ENCODE peak calls at places on chromosomes 13 and 19, in seven cellular contexts. U is colonic mucosa, T is Peyer's patch, Z is cardiac muscle cell, B is stomach, L is neuronal stem cell, V is psoas muscle. A is an unnamed sample.

GRCh38 chr13:80965097-80965496 is 624.2 kb upstream of the SPRY2 start:
- DNase-seq in V (no peak), T (no peak), Z (no peak), L (no peak), B (no peak), U (no peak), A (no peak)

GRCh38 chr13:55664178-55664577 is 1476.5 kb upstream of the PRR20A start:
- DNase-seq in L (no peak), Z (no peak), T (no peak), U (no peak), B (no peak), V (no peak), A (no peak)

GRCh38 chr13:113029487-113030258 is 60.7 kb downstream of the MCF2L start:
- DNase-seq in T (peak; percentile 59), L (peak; percentile 59), V (no peak), Z (peak; percentile 63), B (peak; percentile 53), U (peak; percentile 56), A (peak; percentile 66)

GRCh38 chr13:93736111-93736510 is 509.5 kb downstream of the GPC6 start:
- DNase-seq in Z (no peak), L (no peak), U (no peak), B (no peak), T (no peak), V (no peak), A (no peak)

GRCh38 chr19:5178841-5179625 is 161.6 kb downstream of the PTPRS start:
- DNase-seq in T (no peak), U (no peak), B (no peak), Z (no peak), V (no peak), L (no peak), A (no peak)

GRCh38 chr19:18390075-18390909 is 4.3 kb downstream of the GDF15 start:
- DNase-seq in T (no peak), L (no peak), V (no peak), U (no peak), Z (no peak), B (no peak), A (no peak)

GRCh38 chr13:76398426-76398825 is 487.8 kb downstream of the KCTD12 start:
- DNase-seq in V (no peak), U (no peak), T (no peak), B (no peak), Z (no peak), L (no peak), A (no peak)

GRCh38 chr19:43432866-43433673 is 18.4 kb downstream of the TEX101 start:
- DNase-seq in L (peak; percentile 48), T (peak; percentile 84), V (peak; percentile 20), U (peak; percentile 70), B (peak; percentile 69), Z (peak; percentile 72), A (peak; percentile 59)

GRCh38 chr19:7252364-7252763 is 41.9 kb downstream of the INSR start:
- DNase-seq in L (no peak), B (no peak), U (no peak), Z (no peak), T (no peak), V (no peak), A (no peak)

GRCh38 chr19:11191934-11192333 is 5.4 kb downstream of the KANK2 start:
- DNase-seq in T (no peak), V (no peak), L (no peak), U (no peak), Z (no peak), B (no peak), A (no peak)

GRCh38 chr19:38155453-38155852 is 68.6 kb downstream of the DPF1 start:
- DNase-seq in Z (no peak), V (no peak), T (no peak), B (no peak), L (no peak), U (no peak), A (no peak)

GRCh38 chr13:33139186-33139585 is 123.0 kb downstream of the KL start:
- DNase-seq in T (peak; percentile 63), B (no peak), U (no peak), Z (no peak), L (no peak), V (peak; percentile 43), A (no peak)

GRCh38 chr13:95403349-95404140 is 102.3 kb upstream of the ABCC4 start:
- DNase-seq in Z (peak; percentile 20), U (no peak), L (peak; percentile 70), T (no peak), B (no peak), V (no peak), A (no peak)

GRCh38 chr13:84896128-84896527 is 903.1 kb downstream of the SLITRK6 start:
- DNase-seq in V (no peak), Z (peak; percentile 51), B (no peak), L (peak; percentile 55), T (peak; percentile 54), U (peak; percentile 37), A (no peak)

GRCh38 chr13:39279077-39279476 is 240.8 kb downstream of the NHLRC3 start:
- DNase-seq in L (no peak), B (no peak), T (no peak), V (no peak), Z (no peak), U (no peak), A (no peak)

GRCh38 chr19:43675906-43676305 is 5.9 kb upstream of the PLAUR start:
- DNase-seq in V (no peak), U (no peak), B (no peak), T (no peak), L (no peak), Z (no peak), A (no peak)

DNA sequence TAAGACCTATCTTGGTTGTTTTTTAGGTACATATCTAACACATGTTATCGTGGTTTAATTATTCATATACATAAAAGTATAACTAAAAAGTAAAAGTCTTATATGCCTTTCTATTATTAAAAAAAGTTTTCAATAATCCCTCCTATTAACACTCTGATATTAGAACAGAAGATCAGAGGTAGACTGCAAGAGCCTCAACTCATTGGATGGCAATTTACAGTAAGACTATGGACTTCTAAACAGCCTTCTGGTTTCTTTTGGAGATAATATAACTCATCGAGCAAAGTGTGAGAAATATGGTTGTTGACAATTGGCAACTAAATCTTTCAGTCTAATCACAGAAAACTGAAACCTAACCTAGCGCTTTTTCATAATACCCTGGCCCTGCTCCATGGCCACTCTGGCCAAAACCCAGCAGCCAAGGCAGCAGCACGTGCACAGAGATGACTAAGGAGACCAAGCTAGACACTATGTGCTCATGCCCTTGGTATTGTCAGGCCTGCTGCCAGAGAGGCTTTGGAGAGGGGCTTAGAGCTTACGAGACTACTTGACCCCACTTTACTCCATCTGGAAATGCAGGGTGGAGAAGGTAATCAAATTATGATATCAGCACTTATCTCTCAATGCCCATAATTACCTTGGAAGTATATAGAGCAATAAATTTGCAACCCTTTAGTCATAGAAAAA is 40.6 kb upstream of the EEF1AKMT1 start:
- DNase-seq in Z (peak; percentile 69), T (peak; percentile 80), U (peak; percentile 56), B (peak; percentile 74), L (no peak), V (peak; percentile 90), A (peak; percentile 79)
- H3K27ac ChIP-seq in Z (peak overlapping the region; percentile 84), T (no peak overlapping the region), U (no peak overlapping the region), B (peak overlapping the region; percentile 64), L (no peak overlapping the region), V (peak overlapping the region; percentile 89), A (no peak overlapping the region)

GRCh38 chr19:54138777-54139256 is 1.3 kb downstream of the CNOT3 start:
- DNase-seq in B (no peak), U (no peak), L (no peak), V (no peak), T (no peak), Z (no peak), A (no peak)
- H3K4me1 ChIP-seq in B (peaks cover 52% of the 10 kb centered on the region), U (peaks cover 16% of the 10 kb centered on the region), L (peaks cover 16% of the 10 kb centered on the region), V (peaks cover 31% of the 10 kb centered on the region), T (peaks cover 24% of the 10 kb centered on the region), Z (no peaks in the 10 kb centered on the region), A (peaks cover 3% of the 10 kb centered on the region)

GRCh38 chr13:44157614-44158013 is 216.0 kb upstream of the SERP2 start:
- DNase-seq in Z (no peak), V (no peak), T (no peak), U (no peak), B (no peak), L (no peak), A (no peak)

GRCh38 chr13:44156294-44156658 is 217.3 kb upstream of the SERP2 start:
- DNase-seq in T (no peak), U (no peak), V (no peak), L (no peak), B (no peak), Z (no peak), A (no peak)

GRCh38 chr13:44159633-44160279 is 213.9 kb upstream of the SERP2 start:
- DNase-seq in T (no peak), B (no peak), L (no peak), V (no peak), U (no peak), Z (no peak), A (no peak)

GRCh38 chr13:44158741-44159632 is 214.6 kb upstream of the SERP2 start:
- DNase-seq in T (no peak), V (peak; percentile 31), Z (no peak), L (no peak), U (no peak), B (no peak), A (no peak)

DNA sequence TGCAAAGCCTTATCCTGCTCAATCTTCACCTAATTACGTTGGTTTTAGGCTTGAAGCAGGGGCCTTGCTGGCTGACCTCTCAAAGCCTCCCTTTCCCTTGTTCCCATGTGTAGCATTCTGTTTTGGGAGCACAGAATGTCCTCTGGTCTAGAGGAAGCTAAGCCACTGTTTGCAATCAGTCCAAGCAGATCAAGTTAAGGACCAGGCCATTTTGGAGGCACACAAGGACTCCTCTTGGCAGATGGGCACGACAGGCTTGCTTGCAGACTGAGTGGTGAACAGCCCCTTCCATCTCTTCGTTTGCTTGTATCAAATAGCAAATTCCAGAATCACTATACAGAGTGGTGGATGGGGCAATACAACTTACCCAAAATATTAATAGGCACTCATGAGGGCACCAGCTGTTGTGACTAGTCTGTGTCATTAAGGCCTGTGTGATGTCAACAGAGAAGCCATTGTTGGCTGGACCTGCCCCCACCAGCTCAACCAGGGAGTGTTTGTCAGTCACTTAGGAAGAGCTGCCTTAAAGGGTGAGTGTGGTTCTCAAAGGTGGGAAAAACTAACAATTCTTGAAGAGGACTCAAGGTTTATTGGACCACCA is 215.5 kb upstream of the SERP2 start:
- DNase-seq in V (peak; percentile 42), B (no peak), T (no peak), U (no peak), Z (no peak), L (no peak), A (no peak)
- H3K27ac ChIP-seq in V (peak overlapping the region; percentile 87), B (peak overlapping the region; percentile 69), T (no peak overlapping the region), U (no peak overlapping the region), Z (no peak overlapping the region), L (no peak overlapping the region), A (no peak overlapping the region)

GRCh38 chr19:1872807-1873523 is 9.6 kb upstream of the KLF16 start:
- DNase-seq in U (no peak), T (no peak), B (no peak), Z (no peak), L (no peak), V (no peak), A (no peak)
- H3K4me1 ChIP-seq in U (peaks cover 8% of the 10 kb centered on the region), T (peaks cover 17% of the 10 kb centered on the region), B (peaks cover 70% of the 10 kb centered on the region), Z (peaks cover 16% of the 10 kb centered on the region), L (peaks cover 8% of the 10 kb centered on the region), V (peaks cover 36% of the 10 kb centered on the region), A (peaks cover 19% of the 10 kb centered on the region)

GRCh38 chr19:57747472-57747807 is 825 bp downstream of the ZNF776 start:
- DNase-seq in V (no peak), B (no peak), L (no peak), Z (no peak), T (no peak), U (no peak), A (no peak)

GRCh38 chr19:57748029-57748428 is 1.4 kb downstream of the ZNF776 start:
- DNase-seq in Z (no peak), V (no peak), T (no peak), L (no peak), B (no peak), U (no peak), A (no peak)

GRCh38 chr19:57746580-57747471 is at the start of gene ZNF776:
- DNase-seq in B (peak; percentile 86), Z (peak; percentile 93), L (peak; percentile 87), U (peak; percentile 86), V (peak; percentile 76), T (peak; percentile 93), A (peak; percentile 69)
- H3K27ac ChIP-seq in B (peak within 1 kb of the TSS; percentile 87), Z (peak within 1 kb of the TSS; percentile 94), L (peak within 1 kb of the TSS; percentile 69), U (peak within 1 kb of the TSS; percentile 39), V (peak within 1 kb of the TSS; percentile 91), T (peak within 1 kb of the TSS; percentile 74), A (peak within 1 kb of the TSS; percentile 63)

A was measured in pancreas.